ENCODE peak calls at places on chromosomes 6 and 20, in four cellular contexts. N is HCT116, F is PC-3, H is neural progenitor cell. Q is an unnamed sample.

GRCh38 chr6:11317885-11318771 is 85.7 kb upstream of the NEDD9 start:
- DNase-seq in F (peak), N (peak), H (no peak), Q (no peak)

GRCh38 chr20:52974155-52974554 is 2.0 kb downstream of the TSHZ2 start:
- DNase-seq in H (no peak), F (no peak), N (no peak), Q (no peak)

GRCh38 chr20:7496394-7497111 is 443.7 kb downstream of the HAO1 start:
- DNase-seq in H (no peak), N (no peak), F (no peak), Q (no peak)

GRCh38 chr20:40781340-40781916 is 92.4 kb upstream of the MAFB start:
- DNase-seq in H (no peak), F (no peak), N (no peak), Q (no peak)

GRCh38 chr6:165345700-165346099 is 36.3 kb upstream of the C6orf118 start:
- DNase-seq in F (no peak), H (no peak), N (no peak), Q (no peak)

GRCh38 chr6:105678516-105678915 is 275.6 kb upstream of the PREP start:
- DNase-seq in N (no peak), H (no peak), F (peak), Q (no peak)

GRCh38 chr20:2602046-2602735 is 50.2 kb upstream of the NOP56 start:
- DNase-seq in H (no peak), N (no peak), F (peak), Q (no peak)

GRCh38 chr20:59752704-59753460 is 148.5 kb downstream of the PHACTR3 start:
- DNase-seq in N (no peak), F (no peak), H (no peak), Q (peak)

GRCh38 chr6:115753446-115753845 is 307.2 kb downstream of the FRK start:
- DNase-seq in F (peak), H (no peak), N (no peak), Q (no peak)

GRCh38 chr20:13501500-13501899 is 137.2 kb downstream of the TASP1 start:
- DNase-seq in F (no peak), N (no peak), H (no peak), Q (no peak)

GRCh38 chr6:67431076-67431475 is 1204.0 kb upstream of the ADGRB3 start:
- DNase-seq in H (no peak), F (no peak), N (no peak), Q (no peak)

GRCh38 chr6:74932214-74932923 is 273.5 kb downstream of the COL12A1 start:
- DNase-seq in H (no peak), N (no peak), F (no peak), Q (no peak)

GRCh38 chr6:168145747-168146596 is 67.0 kb upstream of the FRMD1 start:
- DNase-seq in F (no peak), H (no peak), N (no peak), Q (no peak)

GRCh38 chr20:62528983-62529891 is 53.4 kb upstream of the GATA5 start:
- DNase-seq in H (no peak), N (no peak), F (no peak), Q (no peak)

GRCh38 chr20:46232575-46232974 is 75.7 kb downstream of the CDH22 start:
- DNase-seq in H (no peak), N (no peak), F (no peak), Q (no peak)

GRCh38 chr20:46229478-46229877 is 78.8 kb downstream of the CDH22 start:
- DNase-seq in F (peak), N (no peak), H (peak), Q (no peak)

GRCh38 chr20:46228671-46229070 is 79.6 kb downstream of the CDH22 start:
- DNase-seq in H (no peak), F (no peak), N (no peak), Q (no peak)

GRCh38 chr20:46227275-46227767 is 81.0 kb downstream of the CDH22 start:
- DNase-seq in N (no peak), F (no peak), H (no peak), Q (no peak)

GRCh38 chr20:46230811-46231282 is 77.5 kb downstream of the CDH22 start:
- DNase-seq in H (peak), N (no peak), F (peak), Q (peak)
- TF ChIP-seq EZH2phosphoT487 in H (no peak), N (no peak), F (no peak), Q (no peak)

DNA sequence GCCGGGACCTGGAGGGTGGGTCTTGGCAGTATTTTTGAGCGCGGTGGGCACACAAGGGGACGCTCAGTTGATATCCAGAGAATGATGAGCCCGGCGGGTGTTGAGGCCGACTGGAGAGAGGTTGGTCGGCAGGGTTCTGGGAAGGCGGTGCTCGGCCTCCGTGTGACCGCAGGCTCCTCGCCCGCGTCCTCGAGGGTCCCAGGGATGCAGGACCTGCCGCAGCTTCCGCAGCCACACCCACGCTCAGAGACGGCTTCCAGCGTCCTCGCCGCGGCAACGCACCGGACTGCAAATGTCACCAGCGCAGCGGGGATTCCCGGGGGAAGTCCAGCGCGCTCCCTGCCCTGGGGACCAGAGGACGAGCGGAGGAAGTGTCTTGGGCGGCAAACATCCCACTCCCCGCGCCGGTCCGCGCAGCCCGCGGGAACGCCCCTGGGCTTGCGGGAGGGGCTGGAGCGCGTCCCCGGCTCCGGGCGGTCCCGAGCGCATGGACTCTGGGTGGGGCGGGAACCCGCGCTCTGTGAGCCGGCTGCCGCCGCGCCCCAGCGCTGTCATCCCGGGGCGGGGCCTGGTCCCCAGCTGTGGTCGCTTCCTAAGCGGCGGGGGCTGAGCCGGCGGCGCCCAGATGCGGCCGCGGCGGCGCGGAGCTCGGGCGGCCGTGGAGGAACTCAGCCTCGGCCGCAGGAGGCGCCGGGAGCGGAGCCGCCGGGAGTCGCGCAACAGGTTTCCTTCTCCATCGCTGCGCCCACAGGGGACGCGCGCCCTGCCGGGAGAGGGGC is at the start of gene STX11:
- DNase-seq in F (peak), N (no peak), H (peak), Q (peak)
- H3K4me3 ChIP-seq in F (peak), N (peak), H (peak), Q (peak)

DNA sequence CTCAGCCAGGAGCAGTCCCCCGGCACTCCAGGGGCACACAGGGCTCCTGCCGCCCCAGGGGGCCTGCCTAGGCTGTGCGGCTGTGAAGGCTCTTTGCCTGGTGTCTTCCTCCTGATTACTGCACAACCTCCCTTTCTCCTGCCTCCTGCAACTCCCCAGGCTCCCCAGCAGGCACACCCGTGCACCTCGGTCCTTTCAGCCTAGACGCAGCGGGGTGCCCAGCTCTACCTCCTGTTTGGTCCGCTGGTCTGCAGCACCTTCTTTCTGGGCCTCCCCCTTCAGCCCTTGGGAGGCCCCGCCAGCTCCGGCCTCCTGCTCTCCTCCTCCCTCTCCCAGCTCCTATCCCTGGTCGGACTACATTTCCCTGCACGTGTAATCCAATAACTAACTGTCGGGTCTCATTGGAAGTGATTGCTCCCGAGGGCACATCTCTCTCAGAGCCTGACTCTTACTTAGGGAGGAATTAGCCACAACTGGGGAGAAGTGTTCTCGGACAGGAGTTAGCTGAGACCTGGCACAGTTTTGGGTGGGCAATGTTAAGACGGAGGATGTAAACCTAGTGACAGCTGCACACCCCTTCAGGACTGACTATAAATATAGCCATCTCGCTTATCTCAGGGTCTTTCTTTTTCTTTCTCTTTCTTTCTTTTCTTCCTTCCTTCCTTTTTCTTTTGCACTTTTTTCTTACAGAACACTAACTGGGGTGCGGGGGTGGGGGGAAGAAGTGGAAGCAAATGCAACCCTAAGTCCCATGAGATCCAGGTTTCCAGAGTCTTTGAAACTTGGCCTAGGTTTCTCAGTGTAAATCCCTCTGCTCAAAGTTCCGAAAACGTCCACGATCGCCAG is 1.1 kb upstream of the FOXF2 start:
- DNase-seq in F (no peak), H (peak), N (no peak), Q (no peak)
- TF ChIP-seq CTCF in F (no peak), H (no peak), N (no peak), Q (no peak)

GRCh38 chr6:36371231-36371630 is 16.2 kb downstream of the ETV7 start:
- DNase-seq in N (no peak), F (no peak), H (no peak), Q (no peak)
- TF ChIP-seq EZH2phosphoT487 in N (no peak), F (no peak), H (no peak), Q (no peak)

DNA sequence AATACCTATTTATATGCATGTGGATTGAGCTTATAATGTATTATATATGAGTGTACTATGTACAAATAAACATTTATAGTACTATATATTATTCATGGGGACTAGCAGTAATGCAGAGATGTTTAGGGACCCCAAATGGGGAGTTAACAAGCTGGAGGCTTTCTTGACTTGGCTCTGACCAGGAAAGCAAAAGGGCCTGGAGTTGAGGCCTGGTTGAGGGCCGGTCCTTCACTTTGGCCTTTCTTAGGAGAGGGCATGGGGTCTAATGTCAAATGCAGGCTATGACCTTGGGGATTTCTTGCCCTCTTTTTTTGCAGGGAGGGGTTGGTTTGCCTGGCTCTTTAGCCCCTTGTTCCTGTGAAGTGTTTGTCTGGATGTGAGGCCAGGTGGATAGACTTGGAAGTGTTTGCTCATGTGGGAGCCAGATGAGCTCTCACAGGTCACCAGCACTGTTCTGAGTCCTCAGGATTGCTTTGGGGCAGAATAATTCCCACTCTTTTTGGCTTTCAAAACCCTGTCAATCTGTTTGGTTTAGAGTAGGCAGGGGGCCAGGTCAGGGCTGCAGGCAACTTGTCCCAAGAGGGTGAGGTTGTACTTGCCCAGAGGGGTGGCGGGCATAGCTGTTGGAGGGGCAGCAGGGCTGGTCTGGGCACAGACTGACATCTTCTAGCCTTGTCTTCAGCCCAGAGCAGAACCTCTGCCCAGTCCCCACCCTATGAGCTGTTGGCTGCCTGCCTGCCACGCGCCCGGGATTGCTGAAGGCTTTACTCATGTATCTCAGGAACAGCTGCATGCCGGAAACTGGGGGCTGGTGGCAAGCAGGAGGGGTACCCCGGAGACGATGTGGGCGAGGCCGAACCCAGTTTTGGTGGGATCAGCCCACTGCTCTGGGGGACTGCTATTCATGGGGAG is 14.6 kb downstream of the TJAP1 start:
- DNase-seq in F (no peak), H (no peak), N (no peak), Q (no peak)
- H3K4me3 ChIP-seq in F (no peak), H (no peak), N (no peak), Q (no peak)

GRCh38 chr20:32158943-32159660 is 48.4 kb downstream of the PLAGL2 start:
- DNase-seq in N (no peak), H (no peak), F (no peak), Q (no peak)

GRCh38 chr20:32159766-32160221 is 47.7 kb downstream of the PLAGL2 start:
- DNase-seq in F (no peak), H (no peak), N (no peak), Q (no peak)

GRCh38 chr20:32158351-32158750 is 48.8 kb downstream of the TM9SF4 start:
- DNase-seq in F (no peak), N (no peak), H (no peak), Q (no peak)

GRCh38 chr20:32155017-32155965 is 45.8 kb downstream of the TM9SF4 start:
- DNase-seq in H (peak), N (no peak), F (peak), Q (peak)

GRCh38 chr20:32157611-32158010 is 48.1 kb downstream of the TM9SF4 start:
- DNase-seq in H (no peak), N (no peak), F (no peak), Q (no peak)
- TF ChIP-seq CTCF in H (no peak), N (no peak), F (no peak), Q (no peak)

GRCh38 chr6:76774750-76775396 is 688.4 kb downstream of the HTR1B start:
- DNase-seq in H (peak), F (no peak), N (no peak), Q (no peak)
- TF ChIP-seq EZH2phosphoT487 in H (no peak), F (no peak), N (no peak), Q (no peak)

GRCh38 chr20:10915815-10916214 is 242.0 kb upstream of the JAG1 start:
- DNase-seq in N (no peak), F (no peak), H (no peak), Q (no peak)
- H3K4me3 ChIP-seq in N (no peak), F (no peak), H (no peak), Q (no peak)

DNA sequence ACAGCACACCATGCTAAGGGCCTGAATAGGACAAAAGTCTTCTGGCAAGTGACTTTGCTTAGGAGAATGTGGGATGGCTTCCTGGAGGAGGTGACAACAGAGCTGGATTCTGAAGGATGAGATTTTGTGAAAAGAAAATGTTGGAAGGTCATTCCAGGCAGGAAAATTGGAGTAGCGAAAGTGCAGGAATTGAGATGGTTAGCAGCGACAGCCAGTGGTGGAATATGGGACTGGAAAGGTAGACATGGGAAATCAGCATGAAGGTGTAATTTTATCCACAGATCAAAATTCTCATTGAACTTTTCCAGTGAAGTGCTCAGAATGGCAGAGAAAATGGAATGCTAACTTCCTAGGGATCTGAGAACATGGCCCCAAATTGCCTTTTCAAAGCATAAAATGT is 5.7 kb upstream of the BACH2 start:
- DNase-seq in H (no peak), N (no peak), F (no peak), Q (no peak)
- TF ChIP-seq CTCF in H (no peak), N (no peak), F (no peak), Q (no peak)

Q was measured in OCI-LY7.